ENCODE peak calls at places on chromosomes 2 and 18, in five cellular contexts. One of them, this sample, is unnamed. For H3K27me3, the result is how much of the 10 kb centered on the place peaks cover.

GRCh38 chr18:67047334-67047733 is 443.4 kb upstream of the CDH19 start:
- DNase-seq in K562: no peak
- DNase-seq in colonic mucosa: no peak
- DNase-seq in fibroblast of lung: no peak
- DNase-seq in neural progenitor cell: no peak
- DNase-seq in this sample: no peak

GRCh38 chr2:148701877-148702276 is 57.3 kb downstream of the EPC2 start:
- DNase-seq in colonic mucosa: no peak
- DNase-seq in fibroblast of lung: no peak
- DNase-seq in K562: no peak
- DNase-seq in neural progenitor cell: no peak
- DNase-seq in this sample: no peak

GRCh38 chr18:61935362-61935761 is 42.6 kb upstream of the RNF152 start:
- DNase-seq in colonic mucosa: no peak
- DNase-seq in K562: no peak
- DNase-seq in neural progenitor cell: no peak
- DNase-seq in fibroblast of lung: no peak
- DNase-seq in this sample: no peak

GRCh38 chr18:13454363-13455150 is 236.0 kb downstream of the LDLRAD4 start:
- DNase-seq in fibroblast of lung: no peak
- DNase-seq in K562: no peak
- DNase-seq in neural progenitor cell: no peak
- DNase-seq in colonic mucosa: no peak
- DNase-seq in this sample: no peak

GRCh38 chr2:236550701-236551465 is 18.7 kb upstream of the ACKR3 start:
- DNase-seq in fibroblast of lung: no peak
- DNase-seq in neural progenitor cell: no peak
- DNase-seq in K562: no peak
- DNase-seq in colonic mucosa: no peak
- DNase-seq in this sample: no peak

GRCh38 chr18:13418013-13418710 is 199.6 kb downstream of the LDLRAD4 start:
- DNase-seq in neural progenitor cell: no peak
- DNase-seq in colonic mucosa: peak
- DNase-seq in K562: no peak
- DNase-seq in fibroblast of lung: no peak
- DNase-seq in this sample: no peak

GRCh38 chr18:48590678-48591077 is 51.8 kb downstream of the CTIF start:
- DNase-seq in neural progenitor cell: no peak
- DNase-seq in colonic mucosa: no peak
- DNase-seq in fibroblast of lung: peak
- DNase-seq in K562: no peak
- DNase-seq in this sample: peak

GRCh38 chr2:98598781-98599428 is 9.4 kb downstream of the COA5 start:
- DNase-seq in fibroblast of lung: peak
- DNase-seq in colonic mucosa: no peak
- DNase-seq in K562: no peak
- DNase-seq in neural progenitor cell: no peak
- DNase-seq in this sample: peak

GRCh38 chr2:6475155-6475940 is 390.4 kb downstream of the CMPK2 start:
- DNase-seq in K562: no peak
- DNase-seq in fibroblast of lung: no peak
- DNase-seq in colonic mucosa: no peak
- DNase-seq in neural progenitor cell: no peak
- DNase-seq in this sample: no peak

GRCh38 chr2:63444565-63445288 is 143.6 kb downstream of the WDPCP start:
- DNase-seq in K562: no peak
- DNase-seq in fibroblast of lung: no peak
- DNase-seq in neural progenitor cell: no peak
- DNase-seq in colonic mucosa: no peak
- DNase-seq in this sample: no peak

GRCh38 chr18:41532344-41533086 is 422.5 kb upstream of the PIK3C3 start:
- DNase-seq in fibroblast of lung: peak
- DNase-seq in colonic mucosa: no peak
- DNase-seq in neural progenitor cell: peak
- DNase-seq in K562: no peak
- DNase-seq in this sample: peak

GRCh38 chr2:127685410-127686110 is 10.2 kb upstream of the LIMS2 start:
- DNase-seq in fibroblast of lung: no peak
- DNase-seq in colonic mucosa: no peak
- DNase-seq in K562: no peak
- DNase-seq in neural progenitor cell: no peak
- DNase-seq in this sample: no peak

GRCh38 chr18:54712315-54712714 is 116.0 kb upstream of the RAB27B start:
- DNase-seq in fibroblast of lung: peak
- DNase-seq in K562: no peak
- DNase-seq in colonic mucosa: peak
- DNase-seq in neural progenitor cell: no peak
- DNase-seq in this sample: peak

GRCh38 chr18:2654105-2654827 is 1.3 kb upstream of the SMCHD1 start:
- DNase-seq in colonic mucosa: no peak
- DNase-seq in K562: no peak
- DNase-seq in neural progenitor cell: no peak
- DNase-seq in fibroblast of lung: no peak
- DNase-seq in this sample: peak

GRCh38 chr2:71604709-71605085 is 151.3 kb downstream of the DYSF start:
- DNase-seq in neural progenitor cell: no peak
- DNase-seq in colonic mucosa: no peak
- DNase-seq in K562: no peak
- DNase-seq in fibroblast of lung: no peak
- DNase-seq in this sample: no peak

GRCh38 chr2:174399171-174399570 is 3.6 kb downstream of the SCRN3 start:
- DNase-seq in K562: no peak
- DNase-seq in fibroblast of lung: no peak
- DNase-seq in colonic mucosa: no peak
- DNase-seq in neural progenitor cell: no peak
- DNase-seq in this sample: peak

GRCh38 chr2:28004086-28004485 is 113.6 kb downstream of the BABAM2 start:
- DNase-seq in neural progenitor cell: no peak
- DNase-seq in colonic mucosa: no peak
- DNase-seq in K562: no peak
- DNase-seq in fibroblast of lung: peak
- DNase-seq in this sample: peak

GRCh38 chr2:234399451-234400246 is 97.2 kb downstream of the ARL4C start:
- DNase-seq in fibroblast of lung: no peak
- DNase-seq in neural progenitor cell: no peak
- DNase-seq in K562: no peak
- DNase-seq in colonic mucosa: no peak
- DNase-seq in this sample: peak

GRCh38 chr2:98882971-98883779 is 52.9 kb downstream of the CRACDL start:
- DNase-seq in fibroblast of lung: no peak
- DNase-seq in K562: no peak
- DNase-seq in colonic mucosa: no peak
- DNase-seq in neural progenitor cell: no peak
- DNase-seq in this sample: no peak

GRCh38 chr2:230898661-230899091 is 26.4 kb downstream of the GPR55 start:
- DNase-seq in fibroblast of lung: no peak
- DNase-seq in K562: no peak
- DNase-seq in neural progenitor cell: no peak
- DNase-seq in colonic mucosa: peak
- DNase-seq in this sample: no peak

GRCh38 chr2:221571391-221572179 is 519 bp downstream of the EPHA4 start:
- DNase-seq in K562: no peak
- DNase-seq in colonic mucosa: peak
- DNase-seq in neural progenitor cell: peak
- DNase-seq in fibroblast of lung: peak
- DNase-seq in this sample: peak

GRCh38 chr2:221573430-221574230 is 1.5 kb upstream of the EPHA4 start:
- DNase-seq in colonic mucosa: peak
- DNase-seq in K562: peak
- DNase-seq in neural progenitor cell: peak
- DNase-seq in fibroblast of lung: peak
- DNase-seq in this sample: peak

GRCh38 chr2:221572180-221572820 is at the start of gene EPHA4:
- DNase-seq in colonic mucosa: peak
- DNase-seq in neural progenitor cell: peak
- DNase-seq in fibroblast of lung: peak
- DNase-seq in K562: peak
- DNase-seq in this sample: peak

GRCh38 chr2:221572821-221573429 is 821 bp upstream of the EPHA4 start:
- DNase-seq in colonic mucosa: peak
- DNase-seq in neural progenitor cell: peak
- DNase-seq in K562: no peak
- DNase-seq in fibroblast of lung: peak
- DNase-seq in this sample: peak

DNA sequence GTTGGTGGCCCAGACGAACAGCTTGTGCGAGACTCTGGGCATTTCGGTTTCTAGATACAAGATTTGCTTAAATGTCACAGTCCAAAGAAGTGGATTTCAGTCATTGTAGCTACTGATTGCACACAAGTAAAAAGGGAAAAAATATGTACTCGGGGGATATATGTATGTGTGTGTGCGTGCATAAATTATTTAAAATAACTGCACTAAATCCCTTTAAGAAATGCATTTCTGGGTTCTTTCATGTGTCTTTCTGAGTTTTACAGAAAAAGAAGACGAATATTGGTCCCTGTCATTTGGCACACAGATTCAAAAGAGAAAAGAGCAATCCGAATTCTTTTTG is 2.1 kb upstream of the EPHA4 start:
- DNase-seq in colonic mucosa: no peak
- DNase-seq in neural progenitor cell: no peak
- DNase-seq in K562: no peak
- DNase-seq in fibroblast of lung: no peak
- DNase-seq in this sample: no peak
- H3K4me3 ChIP-seq in colonic mucosa: peak
- H3K4me3 ChIP-seq in neural progenitor cell: peak
- H3K4me3 ChIP-seq in K562: no peak
- H3K4me3 ChIP-seq in fibroblast of lung: peak
- H3K4me3 ChIP-seq in this sample: peak

GRCh38 chr18:37261246-37261927 is 304.2 kb downstream of the CELF4 start:
- DNase-seq in fibroblast of lung: no peak
- DNase-seq in neural progenitor cell: no peak
- DNase-seq in K562: no peak
- DNase-seq in colonic mucosa: no peak
- DNase-seq in this sample: no peak

GRCh38 chr18:37261988-37262387 is 303.6 kb downstream of the CELF4 start:
- DNase-seq in colonic mucosa: no peak
- DNase-seq in K562: no peak
- DNase-seq in fibroblast of lung: no peak
- DNase-seq in neural progenitor cell: no peak
- DNase-seq in this sample: no peak

GRCh38 chr18:37259711-37260110 is 305.9 kb downstream of the CELF4 start:
- DNase-seq in neural progenitor cell: no peak
- DNase-seq in K562: no peak
- DNase-seq in colonic mucosa: no peak
- DNase-seq in fibroblast of lung: no peak
- DNase-seq in this sample: no peak

GRCh38 chr18:37258819-37259218 is 306.8 kb downstream of the CELF4 start:
- DNase-seq in neural progenitor cell: no peak
- DNase-seq in K562: no peak
- DNase-seq in colonic mucosa: no peak
- DNase-seq in fibroblast of lung: no peak
- DNase-seq in this sample: no peak

DNA sequence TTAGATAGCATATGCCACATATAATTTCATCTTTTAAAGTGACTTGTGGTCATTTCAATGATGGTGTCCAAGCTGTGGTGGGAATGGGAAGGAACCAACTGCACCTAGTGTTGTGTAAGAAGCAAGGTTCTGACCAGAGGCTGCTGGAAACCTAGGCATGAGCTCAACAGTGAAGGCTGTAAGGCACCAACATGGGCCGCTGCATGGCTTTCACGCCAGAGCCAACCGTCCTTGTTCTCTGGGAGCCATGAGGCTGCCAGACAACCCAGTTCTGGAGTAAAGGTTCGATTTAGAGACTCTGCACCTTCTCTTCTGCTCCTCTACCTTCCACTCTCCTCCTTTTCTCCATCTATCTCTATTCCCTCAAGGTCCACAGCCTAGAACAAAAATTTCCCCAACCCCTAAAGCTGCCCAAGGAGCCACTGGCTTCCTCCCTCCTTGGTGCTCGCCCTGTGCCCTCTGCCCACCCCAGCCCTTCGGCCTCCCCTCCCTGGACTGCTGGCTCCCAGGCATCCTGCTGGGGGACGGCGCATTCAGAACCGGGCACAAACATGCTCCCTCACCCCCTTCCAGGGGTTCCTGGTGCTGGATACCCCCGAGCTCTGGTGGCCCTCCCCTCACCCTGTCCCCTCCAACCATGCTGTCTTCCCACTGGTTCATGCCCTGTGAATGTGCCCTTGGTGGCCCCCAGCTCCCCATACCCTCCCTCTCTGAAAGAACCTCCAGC is 305.1 kb downstream of the CELF4 start:
- DNase-seq in K562: no peak
- DNase-seq in neural progenitor cell: no peak
- DNase-seq in fibroblast of lung: no peak
- DNase-seq in colonic mucosa: no peak
- DNase-seq in this sample: no peak
- H3K27me3 ChIP-seq in K562: under half
- H3K27me3 ChIP-seq in neural progenitor cell: under half
- H3K27me3 ChIP-seq in fibroblast of lung: under half
- H3K27me3 ChIP-seq in colonic mucosa: under half
- H3K27me3 ChIP-seq in this sample: under half

GRCh38 chr2:187404431-187405110 is 43.5 kb downstream of the CALCRL start:
- DNase-seq in neural progenitor cell: no peak
- DNase-seq in K562: no peak
- DNase-seq in colonic mucosa: no peak
- DNase-seq in fibroblast of lung: no peak
- DNase-seq in this sample: no peak

GRCh38 chr2:187408926-187409325 is 39.1 kb downstream of the CALCRL start:
- DNase-seq in neural progenitor cell: no peak
- DNase-seq in fibroblast of lung: no peak
- DNase-seq in K562: no peak
- DNase-seq in colonic mucosa: no peak
- DNase-seq in this sample: no peak

GRCh38 chr2:187397870-187398269 is 50.2 kb downstream of the CALCRL start:
- DNase-seq in K562: no peak
- DNase-seq in fibroblast of lung: no peak
- DNase-seq in neural progenitor cell: no peak
- DNase-seq in colonic mucosa: no peak
- DNase-seq in this sample: no peak

GRCh38 chr2:187407407-187408084 is 40.5 kb downstream of the CALCRL start:
- DNase-seq in K562: no peak
- DNase-seq in fibroblast of lung: no peak
- DNase-seq in colonic mucosa: no peak
- DNase-seq in neural progenitor cell: no peak
- DNase-seq in this sample: no peak

GRCh38 chr2:187403568-187404260 is 44.3 kb downstream of the CALCRL start:
- DNase-seq in neural progenitor cell: no peak
- DNase-seq in colonic mucosa: no peak
- DNase-seq in fibroblast of lung: no peak
- DNase-seq in K562: no peak
- DNase-seq in this sample: no peak
- H3K9ac ChIP-seq in neural progenitor cell: no peak
- H3K9ac ChIP-seq in colonic mucosa: no peak
- H3K9ac ChIP-seq in fibroblast of lung: no peak
- H3K9ac ChIP-seq in K562: no peak
- H3K9ac ChIP-seq in this sample: peak

DNA sequence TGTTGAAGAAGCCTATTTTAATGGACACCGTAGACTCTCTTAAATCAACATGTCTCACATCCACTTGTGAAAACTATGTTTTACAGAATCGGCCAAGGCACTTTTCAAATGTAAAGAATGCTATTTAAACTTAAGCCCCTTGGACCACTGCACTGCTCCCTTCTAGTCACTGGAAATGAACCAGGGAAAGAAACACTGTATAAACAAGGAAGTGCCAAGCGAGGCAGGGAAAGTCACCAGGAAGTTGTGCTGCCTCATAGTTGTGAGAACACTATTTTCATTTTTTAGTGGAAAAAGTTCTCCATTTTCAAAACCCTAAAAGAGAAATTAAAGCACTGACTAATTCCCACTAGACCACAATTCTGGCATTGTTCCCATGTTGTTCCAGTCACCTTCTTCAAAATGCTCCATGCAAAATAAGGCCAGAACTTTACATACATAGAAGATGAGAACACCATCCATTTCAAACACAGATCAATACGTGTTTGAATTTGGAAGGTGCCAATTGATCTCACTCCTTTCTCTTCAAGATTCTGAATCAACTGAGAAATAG is 13.5 kb downstream of the CCDC141 start:
- DNase-seq in K562: no peak
- DNase-seq in colonic mucosa: no peak
- DNase-seq in fibroblast of lung: peak
- DNase-seq in neural progenitor cell: no peak
- DNase-seq in this sample: no peak
- H3K4me3 ChIP-seq in K562: no peak
- H3K4me3 ChIP-seq in colonic mucosa: no peak
- H3K4me3 ChIP-seq in fibroblast of lung: no peak
- H3K4me3 ChIP-seq in neural progenitor cell: no peak
- H3K4me3 ChIP-seq in this sample: no peak

This sample was measured in adipocyte.